ENCODE peak calls at places on chromosomes 6 and 20, in four cellular contexts. N is astrocyte of the spinal cord, G is AG09319, B is GM13976. D is an unnamed sample.

GRCh38 chr6:167566711-167567141 is 241.8 kb downstream of the TTLL2 start:
- DNase-seq in B (no peak), N (no peak), G (no peak), D (no peak)

GRCh38 chr6:68880050-68880449 is 245.0 kb downstream of the ADGRB3 start:
- DNase-seq in N (no peak), B (no peak), G (no peak), D (peak)

GRCh38 chr20:24406251-24406650 is 63.2 kb upstream of the SYNDIG1 start:
- DNase-seq in G (no peak), N (no peak), B (no peak), D (no peak)

GRCh38 chr20:17202030-17202429 is 24.8 kb upstream of the PCSK2 start:
- DNase-seq in N (no peak), G (no peak), B (no peak), D (no peak)

GRCh38 chr20:41304002-41304401 is 13.5 kb downstream of the ZHX3 start:
- DNase-seq in N (no peak), G (no peak), B (no peak), D (no peak)

GRCh38 chr6:89678531-89678930 is 40.0 kb upstream of the LYRM2 start:
- DNase-seq in B (no peak), N (no peak), G (no peak), D (no peak)

GRCh38 chr6:56040875-56041274 is 165.5 kb upstream of the BMP5 start:
- DNase-seq in G (no peak), B (no peak), N (peak), D (no peak)

GRCh38 chr20:31831771-31832306 is 12.7 kb downstream of the MYLK2 start:
- DNase-seq in N (no peak), B (no peak), G (no peak), D (no peak)

GRCh38 chr6:169158182-169158573 is 95.5 kb downstream of the THBS2 start:
- DNase-seq in G (peak), N (peak), B (no peak), D (no peak)

DNA sequence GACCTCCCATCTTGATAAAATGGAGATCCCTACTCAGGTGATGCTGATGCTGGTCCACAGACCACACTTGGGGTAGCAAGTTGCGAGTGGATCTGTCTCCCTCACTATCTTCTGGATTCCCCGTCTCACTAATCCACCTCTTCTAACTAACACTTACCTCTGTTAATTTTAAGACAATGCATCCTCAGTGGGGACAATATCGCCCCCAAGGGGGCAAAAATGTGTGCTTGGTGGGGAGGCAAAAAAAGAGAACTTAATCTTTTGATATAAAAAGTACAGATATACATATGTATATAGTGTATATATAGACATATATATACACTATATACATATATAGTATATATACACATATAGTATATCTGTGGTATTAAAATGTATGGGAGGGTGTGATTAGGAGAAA is 4.3 kb downstream of the LRFN2 start:
- DNase-seq in G (no peak), N (no peak), B (no peak), D (peak)
- TF ChIP-seq CTCF in G (no peak), N (no peak), B (no peak), D (peak)

GRCh38 chr6:132961610-132962009 is 147.2 kb downstream of the RPS12 start:
- DNase-seq in G (no peak), B (no peak), N (no peak), D (no peak)
- TF ChIP-seq CTCF in G (no peak), B (peak), N (peak), D (peak)

DNA sequence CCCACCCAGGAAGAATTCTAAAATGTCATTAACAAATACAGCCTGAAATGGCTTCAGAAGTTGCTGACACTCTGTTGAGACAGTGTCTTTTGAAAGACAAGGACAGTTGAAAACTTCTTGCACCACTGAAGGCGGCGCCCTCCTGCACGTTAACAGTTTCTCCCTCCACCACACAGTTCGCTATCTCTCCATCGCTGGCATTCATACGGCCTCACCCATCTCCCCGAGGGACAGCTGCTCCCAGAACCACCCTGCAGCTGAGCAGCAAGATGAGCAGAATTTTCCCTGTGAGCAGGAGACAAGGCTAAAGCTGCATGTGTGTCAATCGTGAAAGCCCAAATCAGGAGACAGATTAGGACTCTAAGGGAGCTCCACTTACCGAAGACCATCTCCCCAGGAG is 113.3 kb downstream of the LY86 start:
- DNase-seq in G (no peak), B (no peak), N (no peak), D (peak)
- TF ChIP-seq CTCF in G (no peak), B (no peak), N (no peak), D (no peak)

GRCh38 chr6:30556714-30556963 is 350 bp upstream of the GNL1 start:
- DNase-seq in B (peak), N (no peak), G (no peak), D (no peak)
- TF ChIP-seq CTCF in B (no peak), N (no peak), G (no peak), D (no peak)

DNA sequence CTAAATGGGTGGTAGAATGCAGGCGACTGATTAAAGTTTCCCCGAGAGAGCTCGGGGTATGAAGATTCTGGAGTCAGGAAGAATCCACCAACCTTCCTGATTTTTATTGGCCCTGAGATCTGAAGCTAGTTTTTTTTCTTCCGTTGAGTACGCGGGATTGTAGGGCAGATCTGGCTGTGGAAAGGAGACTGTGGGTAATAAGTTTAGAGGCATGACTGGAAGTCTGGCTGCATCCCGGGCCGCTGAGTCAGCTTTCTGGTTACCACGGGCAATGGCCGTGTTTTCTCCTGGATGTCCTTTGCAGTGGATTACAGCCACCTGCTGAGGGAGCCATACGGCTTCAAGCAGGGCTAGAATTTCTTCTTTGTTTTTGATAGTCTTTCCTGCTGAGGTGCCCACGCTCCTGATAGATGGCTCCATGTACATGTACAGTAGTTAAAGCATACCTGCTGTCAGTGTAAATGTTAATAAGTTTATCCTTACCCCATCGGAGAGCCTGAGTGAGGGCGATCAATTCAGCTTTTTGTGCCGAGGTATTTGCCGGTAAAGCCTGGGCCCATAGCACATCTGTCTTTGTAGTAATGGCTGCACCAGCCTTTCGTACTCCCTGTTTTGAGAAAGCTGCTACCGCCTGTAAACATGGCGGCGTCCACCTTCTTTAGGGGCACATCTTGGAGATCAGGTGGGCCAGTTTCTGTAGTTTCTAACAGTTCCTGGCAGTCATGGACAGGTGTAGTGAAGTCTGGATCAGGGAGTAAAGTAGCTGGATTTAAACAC is 154.0 kb downstream of the TRIM27 start:
- DNase-seq in B (no peak), G (no peak), N (peak), D (peak)
- TF ChIP-seq CTCF in B (no peak), G (no peak), N (peak), D (peak)

DNA sequence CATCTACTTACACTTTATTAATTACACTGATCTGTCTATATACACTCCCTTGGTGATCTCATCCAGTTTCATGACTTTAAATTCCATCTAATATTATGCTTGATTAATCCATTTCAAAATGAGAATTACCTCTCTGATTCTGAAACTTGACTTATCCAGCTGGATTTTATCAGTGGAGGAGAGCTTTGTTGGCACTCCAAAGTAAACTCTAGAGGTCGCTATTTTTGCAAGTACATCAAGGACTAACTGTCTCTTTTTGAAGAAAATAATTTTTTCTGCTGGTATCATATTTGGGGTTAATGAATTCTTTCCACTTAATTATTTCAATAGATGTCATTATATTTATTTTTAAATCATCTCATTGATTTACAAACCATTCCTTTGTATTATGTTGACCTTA is 630.3 kb upstream of the MAN1A1 start:
- DNase-seq in N (peak), G (no peak), B (no peak), D (no peak)
- TF ChIP-seq CTCF in N (peak), G (peak), B (no peak), D (peak)

DNA sequence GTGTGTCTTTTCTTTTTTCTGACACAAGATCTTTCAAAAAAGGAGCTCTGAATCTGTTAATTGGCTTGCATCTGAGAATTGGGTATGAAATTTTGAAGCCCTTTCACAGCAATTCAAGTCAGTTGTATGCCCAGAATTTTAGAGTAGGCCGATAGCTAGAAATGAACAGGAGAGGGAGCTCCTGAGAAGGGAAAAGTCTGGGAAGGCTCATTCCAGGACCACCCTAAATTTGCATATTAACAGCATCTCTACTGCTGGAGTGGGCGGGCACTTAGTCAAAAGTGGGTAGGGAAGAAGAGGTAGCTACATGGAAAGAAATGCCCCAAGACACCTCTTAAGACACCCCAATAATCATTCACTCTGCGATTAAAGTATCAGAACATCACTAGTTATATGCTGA is 928.3 kb downstream of the TBC1D32 start:
- DNase-seq in G (no peak), B (no peak), N (no peak), D (peak)
- TF ChIP-seq CTCF in G (no peak), B (peak), N (peak), D (peak)

GRCh38 chr6:118905851-118906250 is 11.9 kb downstream of the ASF1A start:
- DNase-seq in B (no peak), N (no peak), G (no peak), D (no peak)
- TF ChIP-seq CTCF in B (no peak), N (no peak), G (no peak), D (no peak)